ENCODE peak calls at places on chromosomes 16 and 17, in six cellular contexts. O is IMR-90; N is lower leg skin; P is CD4-positive, alpha-beta T cell; Y is H9; U is cardiac fibroblast. G is an unnamed sample.

GRCh38 chr17:27573971-27574525 is 56.9 kb upstream of the LGALS9 start:
- DNase-seq in O (peak; percentile 69), N (no peak), P (no peak), Y (no peak), U (peak; percentile 68), G (no peak)

GRCh38 chr16:85934210-85934609 is 35.2 kb downstream of the IRF8 start:
- DNase-seq in O (no peak), N (no peak), P (no peak), Y (no peak), U (no peak), G (no peak)

GRCh38 chr16:23518435-23518891 is 8.2 kb upstream of the GGA2 start:
- DNase-seq in O (peak; percentile 32), N (no peak), P (no peak), Y (no peak), U (peak; percentile 32), G (no peak)

GRCh38 chr17:4453821-4454591 is 20.3 kb downstream of the SPNS3 start:
- DNase-seq in O (no peak), N (no peak), P (no peak), Y (no peak), U (no peak), G (no peak)

GRCh38 chr16:81550412-81550768 is 105.8 kb downstream of the CMIP start:
- DNase-seq in O (no peak), N (no peak), P (no peak), Y (no peak), U (no peak), G (no peak)

GRCh38 chr16:13833510-13833909 is 86.4 kb upstream of the ERCC4 start:
- DNase-seq in O (no peak), N (no peak), P (no peak), Y (no peak), U (no peak), G (no peak)

GRCh38 chr17:56893503-56893902 is 20.3 kb downstream of the TRIM25 start:
- DNase-seq in O (no peak), N (no peak), P (no peak), Y (no peak), U (no peak), G (no peak)

GRCh38 chr16:1413684-1414531 is 596 bp downstream of the UNKL start:
- DNase-seq in O (peak; percentile 27), N (no peak), P (peak; percentile 45), Y (peak; percentile 83), U (peak; percentile 66), G (no peak)

GRCh38 chr17:62888148-62888547 is 77.9 kb upstream of the TANC2 start:
- DNase-seq in O (no peak), N (no peak), P (no peak), Y (no peak), U (no peak), G (no peak)

GRCh38 chr16:69833791-69834282 is 71.7 kb downstream of the WWP2 start:
- DNase-seq in O (no peak), N (no peak), P (no peak), Y (no peak), U (no peak), G (no peak)

GRCh38 chr16:80947708-80948615 is 58.7 kb downstream of the CMC2 start:
- DNase-seq in O (no peak), N (no peak), P (no peak), Y (no peak), U (peak; percentile 36), G (no peak)

GRCh38 chr16:20911361-20911760 is 10.8 kb downstream of the LYRM1 start:
- DNase-seq in O (peak; percentile 71), N (no peak), P (no peak), Y (no peak), U (peak; percentile 42), G (no peak)

GRCh38 chr16:71460246-71460645 is 1.8 kb downstream of the ZNF23 start:
- DNase-seq in O (peak; percentile 88), N (no peak), P (no peak), Y (no peak), U (peak; percentile 72), G (peak; percentile 75)

GRCh38 chr17:14922421-14922820 is 342.7 kb downstream of the PMP22 start:
- DNase-seq in O (no peak), N (no peak), P (no peak), Y (no peak), U (peak; percentile 53), G (no peak)

DNA sequence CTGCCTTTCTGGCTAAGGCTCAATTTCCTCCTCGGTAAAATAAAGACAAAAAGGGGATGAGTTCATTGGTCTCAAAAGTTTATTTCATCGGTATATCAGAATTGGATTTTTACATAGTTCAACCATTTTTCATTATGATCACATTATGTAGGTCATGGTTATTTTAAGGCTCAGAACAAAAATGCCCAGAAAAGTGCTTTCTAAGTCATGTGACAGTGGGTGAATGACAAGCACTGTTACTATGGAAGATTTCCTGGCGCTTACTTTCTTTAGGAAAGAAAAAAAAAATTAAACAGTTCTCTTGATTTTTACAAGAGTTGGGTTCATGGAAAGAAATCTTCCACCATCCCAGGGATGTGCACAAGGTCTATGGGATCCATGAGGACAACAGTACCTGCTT is 117.9 kb upstream of the CES5A start:
- DNase-seq in O (no peak), N (no peak), P (no peak), Y (no peak), U (no peak), G (no peak)
- TF ChIP-seq CTCF in O (no peak), N (no peak), P (no peak), Y (no peak), U (no peak), G (no peak)

GRCh38 chr17:68612228-68612922 is 11.2 kb upstream of the FAM20A start:
- DNase-seq in O (no peak), N (no peak), P (no peak), Y (no peak), U (no peak), G (no peak)

GRCh38 chr17:68612923-68613292 is 11.7 kb upstream of the FAM20A start:
- DNase-seq in O (no peak), N (no peak), P (no peak), Y (no peak), U (no peak), G (no peak)

GRCh38 chr17:68614718-68615117 is 13.6 kb upstream of the FAM20A start:
- DNase-seq in O (no peak), N (no peak), P (no peak), Y (no peak), U (no peak), G (no peak)

GRCh38 chr17:68611353-68612227 is 10.4 kb upstream of the FAM20A start:
- DNase-seq in O (no peak), N (no peak), P (no peak), Y (no peak), U (no peak), G (no peak)

DNA sequence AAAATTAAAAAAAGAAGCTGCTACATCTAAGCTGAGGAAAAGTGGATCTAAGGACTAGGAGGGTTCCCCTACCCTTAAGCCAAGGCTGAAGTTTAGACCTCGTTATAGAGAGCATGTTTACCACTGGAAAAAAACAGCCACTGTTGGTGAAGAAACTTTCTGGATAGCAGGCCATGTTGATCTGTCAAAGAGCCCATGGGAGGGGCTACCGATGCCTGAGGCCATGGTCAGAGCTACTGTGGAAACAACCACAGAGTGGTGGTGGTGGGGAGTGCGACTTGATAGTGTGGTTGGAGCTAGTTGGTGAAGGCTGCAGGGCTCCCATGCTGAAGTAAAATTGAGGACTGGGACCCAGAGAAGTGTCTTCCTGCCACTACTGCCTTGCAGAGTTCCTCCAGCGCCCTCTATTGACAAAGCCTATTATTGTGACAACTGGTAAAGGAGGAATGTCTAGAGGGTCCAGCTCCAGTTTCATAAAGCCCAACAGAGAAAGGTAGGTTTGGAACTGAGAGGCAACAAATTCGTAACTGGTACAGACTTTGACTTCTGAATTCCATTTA is 12.7 kb upstream of the FAM20A start:
- DNase-seq in O (no peak), N (no peak), P (no peak), Y (peak; percentile 89), U (peak; percentile 71), G (peak; percentile 20)
- TF ChIP-seq CTCF in O (peak; percentile 20), N (no peak), P (no peak), Y (peak; percentile 87), U (peak; percentile 73), G (peak; percentile 74)

DNA sequence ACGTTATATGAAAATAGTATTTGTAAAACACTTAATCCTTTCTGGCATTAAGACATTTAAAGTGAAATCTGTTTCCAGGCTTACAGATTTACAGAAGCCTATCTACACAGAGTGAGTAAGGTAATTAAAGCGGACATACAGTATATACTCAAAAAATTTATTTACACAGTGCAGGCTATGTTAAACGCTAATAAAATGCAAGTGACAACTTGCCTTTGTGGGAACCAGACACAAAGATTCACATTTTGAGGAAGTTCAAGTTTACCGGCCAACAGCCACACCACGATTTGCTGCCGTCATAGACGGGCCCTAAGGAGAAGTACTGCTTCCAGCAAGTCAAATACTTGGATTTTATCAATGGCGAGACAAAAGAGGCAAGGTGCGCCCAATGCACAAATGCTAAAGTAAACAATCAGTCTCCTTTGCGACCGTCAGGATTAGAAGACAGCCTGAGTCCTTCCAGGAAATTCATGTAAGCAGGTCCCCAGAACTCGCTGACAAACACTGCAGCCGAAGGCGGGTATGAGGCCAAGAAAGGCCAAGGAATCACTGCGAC is 799 bp downstream of the VPS35 start:
- DNase-seq in O (peak; percentile 20), N (peak; percentile 44), P (no peak), Y (no peak), U (peak; percentile 29), G (no peak)
- TF ChIP-seq CTCF in O (no peak), N (no peak), P (peak; percentile 21), Y (no peak), U (peak; percentile 3), G (no peak)

GRCh38 chr17:43365356-43365755 is 33.4 kb upstream of the ARL4D start:
- DNase-seq in O (no peak), N (no peak), P (no peak), Y (no peak), U (no peak), G (no peak)
- TF ChIP-seq CTCF in O (no peak), N (no peak), P (no peak), Y (peak; percentile 42), U (peak; percentile 19), G (no peak)

DNA sequence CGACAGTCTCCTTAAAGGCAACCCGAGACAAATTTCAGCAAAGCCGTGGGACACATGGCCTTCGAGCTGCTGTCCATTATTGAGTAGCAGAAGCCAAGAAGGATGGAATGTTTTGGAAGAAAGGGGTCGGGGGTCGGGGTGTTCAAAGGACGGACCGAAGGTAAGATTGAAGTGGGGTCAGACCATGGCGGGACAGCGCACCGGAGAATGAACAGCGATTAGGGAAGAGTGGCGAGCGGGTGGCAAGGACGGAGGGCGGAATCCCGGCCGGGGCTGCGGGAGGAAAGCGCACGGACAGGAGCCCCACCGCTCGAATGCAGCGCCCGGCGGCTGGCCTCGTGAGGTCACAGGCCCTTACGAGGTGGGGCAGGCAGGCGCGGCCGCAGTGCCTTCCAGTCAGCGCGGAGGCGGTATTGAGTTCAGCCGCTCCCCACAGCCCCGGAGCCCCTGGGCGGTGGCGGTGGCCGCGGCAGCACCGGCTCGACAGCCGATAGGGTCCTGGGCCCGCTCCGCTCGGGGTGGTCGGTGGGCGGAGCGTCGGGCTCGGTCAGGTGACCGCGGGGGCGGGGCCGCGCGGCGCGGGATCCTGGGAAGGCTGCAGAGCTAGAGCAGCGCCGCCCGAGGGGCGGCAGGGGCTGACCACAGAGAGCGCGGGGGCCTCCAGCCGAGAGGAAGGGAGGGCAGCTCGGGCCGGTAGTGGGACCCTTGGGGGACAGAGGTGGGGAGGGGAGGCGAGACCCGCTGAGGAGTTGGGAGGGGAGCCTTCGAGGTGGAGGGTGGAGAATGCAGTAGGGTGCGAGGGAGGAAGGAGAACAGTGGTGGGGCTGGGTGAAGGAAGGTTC is at the start of gene EFCAB13:
- DNase-seq in O (peak; percentile 71), N (peak; percentile 79), P (peak; percentile 54), Y (peak; percentile 98), U (peak; percentile 85), G (peak; percentile 52)
- TF ChIP-seq CTCF in O (peak; percentile 9), N (no peak), P (no peak), Y (peak; percentile 51), U (peak; percentile 2), G (no peak)

G was measured in AG09319.